ENCODE peak calls at places on chromosomes 13 and 19, in ten cellular contexts. M is AG08396, T is anterior cingulate cortex, D is PC-3, R is lung microvascular endothelial cell, W is activated T-cell treated with anti-CD3 and anti-CD28 coated beads for 1 hour, N is SJSA1, A is hippocampal formation, K is mucosa of descending colon, C is Caco-2. Z is an unnamed sample.

GRCh38 chr13:113155982-113156655 is 2.3 kb upstream of the PROZ start:
- DNase-seq in N (peak), A (no peak), C (no peak), T (no peak), W (no peak), K (no peak), M (no peak), D (no peak), R (no peak), Z (no peak)

GRCh38 chr13:80399340-80400163 is 58.6 kb upstream of the SPRY2 start:
- DNase-seq in W (no peak), R (no peak), M (no peak), C (no peak), T (no peak), N (no peak), D (peak), A (no peak), K (peak), Z (no peak)

GRCh38 chr13:75838366-75839017 is 202.4 kb downstream of the LMO7 start:
- DNase-seq in D (no peak), M (no peak), T (no peak), R (no peak), C (no peak), A (no peak), K (no peak), N (no peak), W (no peak), Z (no peak)

GRCh38 chr13:92365904-92366303 is 860.7 kb upstream of the GPC6 start:
- DNase-seq in T (no peak), A (no peak), M (no peak), D (no peak), N (no peak), C (no peak), K (no peak), R (no peak), W (no peak), Z (no peak)

GRCh38 chr13:30255696-30256095 is 51.7 kb downstream of the KATNAL1 start:
- DNase-seq in W (no peak), A (peak), C (no peak), D (no peak), K (no peak), R (peak), N (no peak), M (no peak), T (no peak), Z (no peak)

GRCh38 chr19:57068921-57069697 is 50.7 kb upstream of the USP29 start:
- DNase-seq in W (no peak), K (peak), A (no peak), D (peak), R (no peak), T (peak), M (no peak), N (no peak), C (no peak), Z (peak)

GRCh38 chr13:110561335-110562033 is at the start of gene RAB20:
- DNase-seq in C (peak), K (peak), N (peak), R (peak), A (no peak), M (peak), D (peak), W (peak), T (peak), Z (peak)

GRCh38 chr19:35458821-35459391 is 10.8 kb downstream of the FFAR2 start:
- DNase-seq in T (no peak), W (no peak), K (peak), D (no peak), M (no peak), C (peak), A (no peak), R (peak), N (no peak), Z (no peak)

GRCh38 chr13:18952225-18953016 is 229.2 kb downstream of the TUBA3C start:
- DNase-seq in K (no peak), W (no peak), A (no peak), M (no peak), N (no peak), R (no peak), T (no peak), D (no peak), C (no peak), Z (no peak)

GRCh38 chr13:69567514-69567913 is 540.1 kb upstream of the ATXN8OS start:
- DNase-seq in M (no peak), N (no peak), K (no peak), C (no peak), R (no peak), T (no peak), D (no peak), A (no peak), W (no peak), Z (no peak)

GRCh38 chr13:45522571-45522970 is 57.8 kb downstream of the COG3 start:
- DNase-seq in D (no peak), A (no peak), N (no peak), C (no peak), R (no peak), T (no peak), M (no peak), K (no peak), W (no peak), Z (no peak)

GRCh38 chr19:15812059-15812722 is 3.3 kb downstream of the OR10H1 start:
- DNase-seq in N (no peak), T (no peak), K (peak), D (peak), W (peak), R (no peak), C (peak), M (no peak), A (no peak), Z (peak)

GRCh38 chr13:28684257-28684656 is 25.3 kb downstream of the POMP start:
- DNase-seq in D (no peak), A (no peak), C (peak), R (no peak), M (no peak), N (peak), W (no peak), K (peak), T (no peak), Z (no peak)

Z was measured in right lobe of liver.